ENCODE peak calls at places on chromosome 14, in five cellular contexts. V, A, N, S and J are unnamed samples.
A peak's percentile ranks its signal among the peaks of the same experiment; 100 is the strongest.

GRCh38 chr14:52355016-52355430 is 40.9 kb downstream of the PTGER2 start:
- DNase-seq in N (no peak), V (no peak), A (no peak), S (no peak), J (no peak)

GRCh38 chr14:69900603-69901002 is 21.4 kb downstream of the SMOC1 start:
- DNase-seq in N (no peak), V (no peak), S (no peak), A (no peak), J (no peak)

GRCh38 chr14:24849471-24849870 is 200.5 kb downstream of the STXBP6 start:
- DNase-seq in A (no peak), N (no peak), V (no peak), S (no peak), J (no peak)

GRCh38 chr14:92917041-92917940 is 5.7 kb upstream of the CHGA start:
- DNase-seq in N (no peak), V (no peak), A (no peak), S (no peak), J (no peak)

GRCh38 chr14:95575820-95576473 is 41.1 kb downstream of the GLRX5 start:
- DNase-seq in V (no peak), A (no peak), S (no peak), N (no peak), J (no peak)

GRCh38 chr14:106843951-106844483 is 1317.6 kb downstream of the TMEM121 start:
- DNase-seq in V (no peak), A (no peak), S (no peak), N (no peak), J (no peak)

GRCh38 chr14:55116246-55117030 is 12.6 kb upstream of the LGALS3 start:
- DNase-seq in N (no peak), S (no peak), A (no peak), V (no peak), J (peak; percentile 63)

GRCh38 chr14:88411039-88411438 is 25.6 kb downstream of the SPATA7 start:
- DNase-seq in V (peak; percentile 43), N (peak; percentile 42), S (no peak), A (no peak), J (peak; percentile 67)

GRCh38 chr14:93114068-93114710 is 1.5 kb downstream of the ITPK1 start:
- DNase-seq in S (no peak), V (no peak), N (no peak), A (no peak), J (no peak)

GRCh38 chr14:31965735-31966598 is 111.1 kb upstream of the ARHGAP5 start:
- DNase-seq in S (no peak), N (no peak), A (no peak), V (peak; percentile 60), J (peak; percentile 96)

GRCh38 chr14:49755378-49755777 is 12.6 kb upstream of the KLHDC2 start:
- DNase-seq in V (no peak), A (no peak), S (no peak), N (no peak), J (no peak)

GRCh38 chr14:87888136-87888999 is 104.6 kb downstream of the GALC start:
- DNase-seq in V (peak; percentile 55), S (no peak), N (peak; percentile 89), A (no peak), J (peak; percentile 14)

GRCh38 chr14:73058923-73059311 is 583 bp downstream of the RBM25 start:
- DNase-seq in N (peak; percentile 57), A (no peak), V (peak; percentile 55), S (no peak), J (peak; percentile 7)

GRCh38 chr14:90693413-90693812 is 122.8 kb downstream of the TTC7B start:
- DNase-seq in S (no peak), N (no peak), V (no peak), A (no peak), J (no peak)

GRCh38 chr14:35949933-35950332 is 123.8 kb downstream of the BRMS1L start:
- DNase-seq in N (no peak), A (no peak), V (no peak), S (no peak), J (peak; percentile 32)

GRCh38 chr14:54627325-54627717 is 60.4 kb downstream of the SAMD4A start:
- DNase-seq in S (no peak), A (no peak), V (no peak), N (no peak), J (no peak)

GRCh38 chr14:28141662-28142061 is 624.9 kb upstream of the FOXG1 start:
- DNase-seq in S (no peak), A (no peak), N (no peak), V (no peak), J (no peak)

GRCh38 chr14:79576434-79576833 is 634.9 kb downstream of the DIO2 start:
- DNase-seq in V (no peak), S (no peak), A (no peak), N (no peak), J (no peak)

GRCh38 chr14:102925646-102926045 is 3.2 kb downstream of the AMN start:
- DNase-seq in V (no peak), S (no peak), A (no peak), N (no peak), J (no peak)

GRCh38 chr14:102923920-102924486 is 1.5 kb downstream of the AMN start:
- DNase-seq in A (no peak), N (no peak), V (no peak), S (no peak), J (no peak)

GRCh38 chr14:102922490-102923200 is at the start of gene AMN:
- DNase-seq in N (peak; percentile 72), S (no peak), A (no peak), V (peak; percentile 24), J (peak; percentile 64)

GRCh38 chr14:102924632-102925588 is 2.4 kb downstream of the AMN start:
- DNase-seq in N (no peak), V (peak; percentile 16), A (no peak), S (no peak), J (no peak)

GRCh38 chr14:102923201-102923919 is 897 bp downstream of the AMN start:
- DNase-seq in A (no peak), S (no peak), V (no peak), N (no peak), J (peak; percentile 20)
- TF ChIP-seq SRF in A (no peak), S (no peak), V (no peak), N (no peak), J (no peak)

DNA sequence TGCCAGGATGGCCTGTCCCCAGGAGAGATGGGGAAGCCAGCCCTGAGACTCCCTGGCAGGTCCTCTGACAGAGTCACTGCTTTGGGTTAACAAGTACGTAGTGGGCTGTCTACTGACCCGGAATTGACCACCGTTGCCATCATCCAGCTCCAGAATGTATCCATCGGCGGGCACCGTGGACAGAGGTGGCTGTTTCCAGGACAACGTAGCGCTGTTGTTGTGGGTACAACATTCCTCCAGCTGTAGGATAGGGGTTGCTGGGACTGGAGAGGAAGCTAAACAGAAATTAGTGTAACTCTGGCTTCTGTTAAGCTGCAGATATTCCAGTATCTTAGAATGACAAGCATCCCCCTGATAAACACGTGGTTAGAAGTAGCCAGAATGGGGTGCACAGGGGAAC is 56.3 kb upstream of the PYGL start:
- DNase-seq in V (no peak), N (no peak), A (no peak), S (no peak), J (no peak)
- TF ChIP-seq SRF in V (no peak), N (no peak), A (no peak), S (no peak), J (no peak)

DNA sequence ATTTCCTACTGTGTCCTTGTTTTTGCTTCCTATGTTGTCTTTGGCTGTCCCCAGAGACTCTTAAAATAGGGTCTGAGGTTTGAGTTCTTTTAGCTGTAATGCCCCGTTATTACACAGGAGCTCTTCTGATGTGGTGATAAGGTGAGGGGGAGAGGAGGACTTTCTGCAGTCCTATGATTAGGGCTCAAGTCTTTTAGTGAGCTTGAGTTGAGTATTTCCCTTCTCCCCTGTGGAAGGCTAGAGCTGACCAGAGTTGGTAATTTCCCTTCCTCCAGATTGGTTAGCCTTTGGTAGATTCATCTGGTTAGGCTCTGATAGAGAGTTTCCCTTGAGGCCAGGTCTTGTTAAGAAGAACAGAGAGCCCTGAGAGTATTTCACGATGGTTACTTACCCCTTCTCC is 4.3 kb upstream of the HIF1A start:
- DNase-seq in N (no peak), A (no peak), V (peak; percentile 44), S (no peak), J (no peak)
- TF ChIP-seq SRF in N (no peak), A (no peak), V (no peak), S (no peak), J (no peak)

GRCh38 chr14:33962016-33962415 is 11.1 kb upstream of the EGLN3 start:
- DNase-seq in N (no peak), V (no peak), S (no peak), A (no peak), J (no peak)
- TF ChIP-seq SRF in N (no peak), V (no peak), S (no peak), A (no peak), J (no peak)

GRCh38 chr14:53537421-53538315 is 384.5 kb upstream of the DDHD1 start:
- DNase-seq in S (no peak), N (no peak), A (no peak), V (no peak), J (no peak)

GRCh38 chr14:53538316-53538851 is 385.3 kb upstream of the DDHD1 start:
- DNase-seq in N (no peak), V (no peak), A (no peak), S (no peak), J (no peak)

GRCh38 chr14:53533384-53533975 is 380.4 kb upstream of the DDHD1 start:
- DNase-seq in A (no peak), S (no peak), N (no peak), V (no peak), J (no peak)

GRCh38 chr14:53534841-53535240 is 381.7 kb upstream of the DDHD1 start:
- DNase-seq in A (no peak), V (no peak), S (no peak), N (no peak), J (no peak)

DNA sequence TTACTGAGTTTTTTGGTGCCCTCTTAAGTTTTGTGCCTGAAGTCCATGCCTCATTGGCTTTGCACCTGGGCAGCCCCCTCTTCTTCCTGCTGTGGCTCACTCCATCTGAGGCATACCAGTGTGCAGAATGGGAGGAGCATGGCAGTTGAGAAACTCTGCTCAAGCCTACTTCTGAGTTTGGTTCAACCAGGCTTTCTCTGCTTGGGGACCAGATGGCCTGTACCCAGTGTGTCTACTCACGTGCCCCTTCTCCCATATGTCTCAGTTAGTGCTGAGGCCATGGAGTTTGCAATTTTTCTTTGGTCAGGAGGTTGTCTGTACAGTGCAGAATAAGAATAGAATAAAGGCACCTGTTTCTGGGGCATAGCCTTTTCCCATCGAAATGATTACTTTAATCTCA is 383.3 kb upstream of the DDHD1 start:
- DNase-seq in N (no peak), V (no peak), S (no peak), A (no peak), J (no peak)
- TF ChIP-seq SRF in N (no peak), V (no peak), S (no peak), A (no peak), J (no peak)

GRCh38 chr14:23539209-23539866 is 12.2 kb downstream of the ZFHX2 start:
- DNase-seq in A (peak; percentile 19), S (no peak), N (peak; percentile 79), V (peak; percentile 61), J (peak; percentile 86)
- TF ChIP-seq SRF in A (no peak), S (no peak), N (no peak), V (no peak), J (no peak)